ENCODE peak calls at places on chromosomes 11 and 22, in nine cellular contexts. One of them, this sample, is unnamed.

GRCh38 chr11:119402470-119402869 is 20.5 kb downstream of the THY1 start:
- DNase-seq in fibroblast of mammary gland: no peak
- DNase-seq in nephron progenitor cell: no peak
- DNase-seq in fibroblast of lung: no peak
- DNase-seq in hepatocyte: no peak
- DNase-seq in uterus: no peak
- DNase-seq in GM06990: no peak
- DNase-seq in A549: no peak
- DNase-seq in NB4: no peak
- DNase-seq in this sample: no peak

GRCh38 chr11:110131386-110132123 is 38.4 kb downstream of the ZC3H12C start:
- DNase-seq in nephron progenitor cell: no peak
- DNase-seq in NB4: no peak
- DNase-seq in fibroblast of mammary gland: no peak
- DNase-seq in A549: no peak
- DNase-seq in uterus: no peak
- DNase-seq in hepatocyte: no peak
- DNase-seq in fibroblast of lung: no peak
- DNase-seq in GM06990: no peak
- DNase-seq in this sample: no peak

GRCh38 chr22:50607366-50608020 is 6.9 kb downstream of the MAPK8IP2 start:
- DNase-seq in hepatocyte: no peak
- DNase-seq in GM06990: no peak
- DNase-seq in uterus: no peak
- DNase-seq in fibroblast of mammary gland: no peak
- DNase-seq in A549: no peak
- DNase-seq in nephron progenitor cell: no peak
- DNase-seq in NB4: no peak
- DNase-seq in fibroblast of lung: no peak
- DNase-seq in this sample: no peak

GRCh38 chr11:123268118-123268517 is 73.1 kb upstream of the CLMP start:
- DNase-seq in fibroblast of mammary gland: no peak
- DNase-seq in GM06990: no peak
- DNase-seq in hepatocyte: no peak
- DNase-seq in fibroblast of lung: no peak
- DNase-seq in NB4: no peak
- DNase-seq in uterus: no peak
- DNase-seq in A549: no peak
- DNase-seq in nephron progenitor cell: no peak
- DNase-seq in this sample: no peak

GRCh38 chr11:33227578-33228261 is 29.5 kb upstream of the HIPK3 start:
- DNase-seq in GM06990: no peak
- DNase-seq in nephron progenitor cell: no peak
- DNase-seq in fibroblast of lung: peak
- DNase-seq in uterus: no peak
- DNase-seq in fibroblast of mammary gland: peak
- DNase-seq in NB4: peak
- DNase-seq in A549: no peak
- DNase-seq in hepatocyte: no peak
- DNase-seq in this sample: no peak

GRCh38 chr11:78699606-78700005 is 124.9 kb upstream of the NARS2 start:
- DNase-seq in fibroblast of lung: no peak
- DNase-seq in NB4: no peak
- DNase-seq in hepatocyte: no peak
- DNase-seq in GM06990: no peak
- DNase-seq in uterus: no peak
- DNase-seq in nephron progenitor cell: no peak
- DNase-seq in fibroblast of mammary gland: no peak
- DNase-seq in A549: no peak
- DNase-seq in this sample: no peak

GRCh38 chr11:124878497-124879228 is 13.4 kb downstream of the ROBO3 start:
- DNase-seq in hepatocyte: no peak
- DNase-seq in NB4: no peak
- DNase-seq in uterus: no peak
- DNase-seq in GM06990: no peak
- DNase-seq in A549: no peak
- DNase-seq in fibroblast of lung: no peak
- DNase-seq in nephron progenitor cell: no peak
- DNase-seq in fibroblast of mammary gland: no peak
- DNase-seq in this sample: no peak

GRCh38 chr22:27632451-27633295 is 168.9 kb downstream of the MN1 start:
- DNase-seq in fibroblast of mammary gland: no peak
- DNase-seq in GM06990: no peak
- DNase-seq in nephron progenitor cell: peak
- DNase-seq in A549: no peak
- DNase-seq in uterus: no peak
- DNase-seq in fibroblast of lung: no peak
- DNase-seq in NB4: no peak
- DNase-seq in hepatocyte: peak
- DNase-seq in this sample: no peak

GRCh38 chr11:66856496-66857233 is at the start of gene LRFN4:
- DNase-seq in NB4: no peak
- DNase-seq in hepatocyte: peak
- DNase-seq in GM06990: no peak
- DNase-seq in nephron progenitor cell: peak
- DNase-seq in fibroblast of mammary gland: no peak
- DNase-seq in uterus: no peak
- DNase-seq in fibroblast of lung: no peak
- DNase-seq in A549: peak
- DNase-seq in this sample: no peak

GRCh38 chr11:72305077-72305476 is 61.1 kb upstream of the PHOX2A start:
- DNase-seq in GM06990: no peak
- DNase-seq in nephron progenitor cell: no peak
- DNase-seq in hepatocyte: no peak
- DNase-seq in fibroblast of lung: no peak
- DNase-seq in fibroblast of mammary gland: no peak
- DNase-seq in uterus: no peak
- DNase-seq in A549: no peak
- DNase-seq in NB4: no peak
- DNase-seq in this sample: no peak
- TF ChIP-seq CTCF in GM06990: no peak
- TF ChIP-seq CTCF in nephron progenitor cell: no peak
- TF ChIP-seq CTCF in hepatocyte: no peak
- TF ChIP-seq CTCF in fibroblast of lung: no peak
- TF ChIP-seq CTCF in fibroblast of mammary gland: no peak
- TF ChIP-seq CTCF in uterus: no peak
- TF ChIP-seq CTCF in A549: no peak
- TF ChIP-seq CTCF in NB4: no peak
- TF ChIP-seq CTCF in this sample: no peak

GRCh38 chr11:65780770-65781151 is at the start of gene AP5B1:
- DNase-seq in nephron progenitor cell: peak
- DNase-seq in A549: peak
- DNase-seq in NB4: peak
- DNase-seq in fibroblast of mammary gland: peak
- DNase-seq in hepatocyte: peak
- DNase-seq in fibroblast of lung: peak
- DNase-seq in uterus: no peak
- DNase-seq in GM06990: peak
- DNase-seq in this sample: no peak
- TF ChIP-seq CTCF in nephron progenitor cell: no peak
- TF ChIP-seq CTCF in A549: no peak
- TF ChIP-seq CTCF in NB4: no peak
- TF ChIP-seq CTCF in fibroblast of mammary gland: no peak
- TF ChIP-seq CTCF in hepatocyte: no peak
- TF ChIP-seq CTCF in fibroblast of lung: no peak
- TF ChIP-seq CTCF in uterus: no peak
- TF ChIP-seq CTCF in GM06990: no peak
- TF ChIP-seq CTCF in this sample: no peak

GRCh38 chr11:40293655-40294342 is 1165.7 kb downstream of the LRRC4C start:
- DNase-seq in GM06990: no peak
- DNase-seq in nephron progenitor cell: peak
- DNase-seq in uterus: peak
- DNase-seq in A549: peak
- DNase-seq in fibroblast of mammary gland: peak
- DNase-seq in NB4: peak
- DNase-seq in fibroblast of lung: peak
- DNase-seq in hepatocyte: peak
- DNase-seq in this sample: peak
- TF ChIP-seq CTCF in GM06990: peak
- TF ChIP-seq CTCF in nephron progenitor cell: peak
- TF ChIP-seq CTCF in uterus: peak
- TF ChIP-seq CTCF in A549: peak
- TF ChIP-seq CTCF in fibroblast of mammary gland: peak
- TF ChIP-seq CTCF in NB4: peak
- TF ChIP-seq CTCF in fibroblast of lung: peak
- TF ChIP-seq CTCF in hepatocyte: peak
- TF ChIP-seq CTCF in this sample: peak

GRCh38 chr11:17770917-17771316 is 36.3 kb downstream of the KCNC1 start:
- DNase-seq in A549: no peak
- DNase-seq in fibroblast of mammary gland: peak
- DNase-seq in hepatocyte: no peak
- DNase-seq in uterus: no peak
- DNase-seq in nephron progenitor cell: no peak
- DNase-seq in GM06990: no peak
- DNase-seq in fibroblast of lung: peak
- DNase-seq in NB4: no peak
- DNase-seq in this sample: no peak
- TF ChIP-seq CTCF in A549: no peak
- TF ChIP-seq CTCF in fibroblast of mammary gland: peak
- TF ChIP-seq CTCF in hepatocyte: no peak
- TF ChIP-seq CTCF in uterus: no peak
- TF ChIP-seq CTCF in nephron progenitor cell: no peak
- TF ChIP-seq CTCF in GM06990: no peak
- TF ChIP-seq CTCF in fibroblast of lung: peak
- TF ChIP-seq CTCF in NB4: no peak
- TF ChIP-seq CTCF in this sample: no peak

GRCh38 chr11:97409141-97409540 is 1019.3 kb downstream of the JRKL start:
- DNase-seq in uterus: no peak
- DNase-seq in fibroblast of mammary gland: no peak
- DNase-seq in GM06990: no peak
- DNase-seq in A549: no peak
- DNase-seq in NB4: no peak
- DNase-seq in nephron progenitor cell: no peak
- DNase-seq in hepatocyte: no peak
- DNase-seq in fibroblast of lung: no peak
- DNase-seq in this sample: no peak
- TF ChIP-seq CTCF in uterus: no peak
- TF ChIP-seq CTCF in fibroblast of mammary gland: no peak
- TF ChIP-seq CTCF in GM06990: no peak
- TF ChIP-seq CTCF in A549: no peak
- TF ChIP-seq CTCF in NB4: no peak
- TF ChIP-seq CTCF in nephron progenitor cell: no peak
- TF ChIP-seq CTCF in hepatocyte: no peak
- TF ChIP-seq CTCF in fibroblast of lung: no peak
- TF ChIP-seq CTCF in this sample: no peak

DNA sequence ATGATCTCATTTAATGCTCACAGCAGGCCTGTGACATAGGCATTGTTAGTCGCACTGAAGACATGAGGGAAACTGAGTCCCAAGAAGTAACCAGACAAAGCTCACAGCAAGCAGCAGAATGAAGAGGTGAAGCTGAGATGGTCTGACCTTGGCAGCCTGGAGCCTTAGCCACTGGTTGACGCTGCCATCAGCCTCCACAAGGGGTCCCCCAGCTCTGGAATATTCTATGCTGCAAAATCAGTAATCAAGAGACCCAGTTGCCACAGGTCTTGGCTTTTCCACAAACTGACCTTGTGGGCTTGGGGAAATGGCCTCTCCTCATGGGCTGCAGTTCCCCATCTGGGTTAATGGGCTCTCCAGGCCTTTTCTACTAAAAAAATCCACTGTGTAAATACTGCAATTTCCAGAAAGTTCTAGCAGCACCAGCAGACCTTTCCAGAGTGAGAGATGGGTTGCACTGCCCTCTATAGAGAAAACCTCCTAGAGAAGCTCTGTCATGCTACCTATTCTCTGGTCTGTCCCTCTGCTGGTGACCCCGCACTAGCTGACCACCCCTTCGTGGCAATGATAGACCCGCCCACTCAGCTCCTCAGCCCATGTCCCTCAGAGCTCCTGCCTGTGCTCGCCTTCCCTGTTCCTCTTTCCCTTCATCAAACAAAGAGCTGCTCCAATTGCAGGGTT is 22.6 kb upstream of the ISX start:
- DNase-seq in NB4: no peak
- DNase-seq in fibroblast of mammary gland: no peak
- DNase-seq in fibroblast of lung: no peak
- DNase-seq in uterus: no peak
- DNase-seq in A549: no peak
- DNase-seq in GM06990: no peak
- DNase-seq in nephron progenitor cell: no peak
- DNase-seq in hepatocyte: no peak
- DNase-seq in this sample: no peak
- TF ChIP-seq CTCF in NB4: peak
- TF ChIP-seq CTCF in fibroblast of mammary gland: no peak
- TF ChIP-seq CTCF in fibroblast of lung: no peak
- TF ChIP-seq CTCF in uterus: no peak
- TF ChIP-seq CTCF in A549: no peak
- TF ChIP-seq CTCF in GM06990: peak
- TF ChIP-seq CTCF in nephron progenitor cell: no peak
- TF ChIP-seq CTCF in hepatocyte: no peak
- TF ChIP-seq CTCF in this sample: no peak